ENCODE peak calls at places on chromosomes 4 and X, in four cellular contexts. B is IMR-90, P is mesenchymal stem cell, C is trophoblast cell. J is an unnamed sample.

GRCh38 chr4:87011340-87012034 is 76.7 kb downstream of the AFF1 start:
- DNase-seq in B (peak), P (peak), C (peak), J (peak)

GRCh38 chr4:1603413-1604135 is 80.5 kb downstream of the FAM53A start:
- DNase-seq in C (no peak), P (no peak), B (no peak), J (no peak)

GRCh38 chr4:26131711-26132110 is 189.1 kb upstream of the RBPJ start:
- DNase-seq in C (no peak), P (no peak), B (no peak), J (no peak)

GRCh38 chrX:112147206-112147605 is 64.6 kb upstream of the TRPC5 start:
- DNase-seq in C (no peak), B (peak), P (peak), J (peak)

GRCh38 chr4:125689839-125690238 is 375.1 kb downstream of the FAT4 start:
- DNase-seq in B (no peak), P (no peak), C (no peak), J (no peak)

GRCh38 chr4:143282170-143282760 is 54.4 kb upstream of the GAB1 start:
- DNase-seq in C (no peak), B (no peak), P (peak), J (no peak)

GRCh38 chrX:10484683-10485247 is 135.6 kb downstream of the MID1 start:
- DNase-seq in C (no peak), B (peak), P (no peak), J (no peak)

GRCh38 chrX:40558590-40558989 is 22.2 kb upstream of the ATP6AP2 start:
- DNase-seq in C (no peak), B (no peak), P (no peak), J (no peak)

GRCh38 chrX:150157291-150157690 is 205.8 kb upstream of the MAMLD1 start:
- DNase-seq in C (no peak), B (no peak), P (no peak), J (no peak)

GRCh38 chr4:185219551-185220344 is 10.3 kb downstream of the SNX25 start:
- DNase-seq in C (no peak), P (peak), B (peak), J (no peak)

GRCh38 chr4:73662709-73663546 is 42.7 kb upstream of the RASSF6 start:
- DNase-seq in C (no peak), P (peak), B (peak), J (peak)

GRCh38 chrX:148535639-148536038 is 35.2 kb downstream of the AFF2 start:
- DNase-seq in P (no peak), C (no peak), B (no peak), J (no peak)

GRCh38 chr4:37872310-37872988 is 18.4 kb upstream of the TBC1D1 start:
- DNase-seq in C (no peak), B (no peak), P (no peak), J (no peak)

GRCh38 chr4:37873383-37873782 is 17.5 kb upstream of the TBC1D1 start:
- DNase-seq in B (peak), P (peak), C (no peak), J (no peak)

GRCh38 chr4:37879365-37879764 is 11.5 kb upstream of the TBC1D1 start:
- DNase-seq in P (no peak), C (no peak), B (no peak), J (no peak)

DNA sequence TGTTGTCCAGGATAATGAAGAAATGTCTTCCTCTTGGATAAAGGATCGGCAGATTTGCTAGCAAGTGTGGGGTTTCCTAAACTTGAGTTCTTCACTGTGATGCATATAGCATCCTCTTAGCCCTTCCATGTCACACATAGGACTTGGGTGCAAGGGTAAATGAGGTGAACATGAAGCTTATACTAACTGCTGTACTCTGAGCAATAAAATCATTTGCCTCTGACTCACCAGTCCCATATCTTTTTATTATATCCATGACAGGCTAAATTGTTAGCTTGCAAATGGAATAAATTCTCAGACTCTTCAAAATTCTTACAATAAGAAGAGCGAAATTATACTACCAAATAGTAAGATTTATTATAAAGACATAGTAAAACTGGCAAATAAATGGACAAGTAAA is 14.7 kb upstream of the TBC1D1 start:
- DNase-seq in B (peak), P (no peak), C (no peak), J (no peak)
- H3K23ac ChIP-seq in B (no peak), P (no peak), C (no peak), J (no peak)

GRCh38 chr4:8085491-8086479 is 72.8 kb downstream of the ABLIM2 start:
- DNase-seq in B (no peak), C (no peak), P (no peak), J (peak)
- H3K23ac ChIP-seq in B (no peak), C (no peak), P (no peak), J (no peak)

GRCh38 chrX:119570351-119570835 is 4.0 kb upstream of the UBE2A start:
- DNase-seq in B (no peak), P (no peak), C (peak), J (peak)

GRCh38 chrX:119574394-119575266 is at the start of gene UBE2A:
- DNase-seq in C (peak), P (peak), B (peak), J (peak)

GRCh38 chrX:119573222-119573621 is 1.1 kb upstream of the UBE2A start:
- DNase-seq in C (no peak), P (no peak), B (no peak), J (peak)

GRCh38 chrX:119579414-119579813 is 5.1 kb downstream of the UBE2A start:
- DNase-seq in C (no peak), P (no peak), B (no peak), J (no peak)

DNA sequence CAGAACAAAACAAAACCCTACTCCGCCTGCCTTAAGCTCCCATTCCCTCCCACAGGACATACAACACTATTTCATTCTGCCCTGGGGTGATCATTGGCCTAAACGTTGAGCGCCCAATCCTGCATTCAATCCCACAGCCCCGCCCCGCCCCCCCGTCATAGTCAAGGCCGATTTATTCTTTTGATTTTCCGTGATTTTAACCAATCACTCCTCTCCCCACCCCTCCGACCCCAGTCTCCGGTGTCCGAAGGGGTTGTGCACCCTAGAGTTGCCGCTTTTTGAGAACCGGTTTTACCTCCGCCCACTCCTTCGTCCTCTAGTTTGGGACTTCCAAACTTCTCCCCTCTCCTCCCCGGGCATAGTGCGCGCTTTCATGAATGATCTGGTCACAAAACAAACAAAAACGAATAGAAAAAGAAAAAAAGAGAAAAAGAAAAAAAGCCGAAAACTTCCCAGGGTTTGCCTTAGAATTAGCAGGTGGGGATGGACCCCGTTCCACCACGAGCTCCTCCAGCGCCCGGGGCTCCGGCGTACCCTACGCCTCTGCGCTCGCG is 446 bp upstream of the UBE2A start:
- DNase-seq in P (peak), B (peak), C (no peak), J (peak)
- H3K23ac ChIP-seq in P (no peak), B (peak), C (no peak), J (no peak)

DNA sequence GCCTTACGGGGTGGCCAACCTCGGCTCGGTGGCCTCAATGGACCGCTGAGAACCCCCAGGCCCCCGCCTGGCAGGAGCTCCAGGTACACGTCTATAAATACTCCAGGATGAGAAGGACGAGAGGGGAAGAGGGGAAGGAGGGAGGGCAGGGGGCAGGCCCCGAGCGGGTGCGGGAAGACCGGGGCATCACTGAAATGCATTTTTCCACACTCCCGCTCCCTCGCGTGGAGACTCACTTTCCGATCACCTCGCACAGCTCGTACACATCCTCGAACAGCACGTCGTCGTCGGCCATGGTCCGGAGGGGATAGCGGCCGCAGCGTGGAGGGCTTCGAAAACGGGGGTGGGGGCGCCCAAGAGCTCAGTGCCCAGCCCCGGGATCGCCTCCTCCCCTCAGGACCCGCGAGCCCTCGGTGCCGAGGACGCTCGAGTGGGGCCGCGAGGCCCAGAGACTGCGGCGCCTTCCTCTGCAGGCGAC is 621 bp downstream of the CASK start:
- DNase-seq in B (no peak), C (no peak), P (peak), J (peak)
- H3K23ac ChIP-seq in B (peak), C (no peak), P (no peak), J (no peak)

J was measured in mesendoderm.